ENCODE peak calls at places on chromosomes 12 and 14, in eight cellular contexts. L, O, E, Q, Z, J, T and W are unnamed samples.

GRCh38 chr14:21723431-21724045 is 49.9 kb upstream of the OR4E1 start:
- DNase-seq in O (peak; percentile 50), L (no peak), T (no peak), Z (peak; percentile 17), E (peak; percentile 81), J (peak; percentile 96), Q (no peak), W (no peak)

GRCh38 chr12:69639400-69640016 is 28.8 kb upstream of the LRRC10 start:
- DNase-seq in E (peak; percentile 84), T (peak; percentile 66), Q (no peak), J (peak; percentile 85), O (peak; percentile 71), Z (peak; percentile 66), L (peak; percentile 65), W (peak; percentile 74)

GRCh38 chr12:112061127-112061526 is 47.5 kb downstream of the NAA25 start:
- DNase-seq in O (no peak), E (no peak), Z (no peak), J (no peak), L (no peak), Q (no peak), T (no peak), W (no peak)

GRCh38 chr12:102435827-102436436 is 44.4 kb downstream of the IGF1 start:
- DNase-seq in O (no peak), E (no peak), T (no peak), Q (no peak), J (no peak), Z (no peak), L (no peak), W (no peak)

GRCh38 chr14:86574778-86575129 is 1044.8 kb downstream of the FLRT2 start:
- DNase-seq in J (no peak), O (no peak), T (no peak), L (no peak), Q (no peak), E (no peak), Z (no peak), W (no peak)

GRCh38 chr14:67166450-67166853 is 22.8 kb upstream of the GARIN2 start:
- DNase-seq in O (peak; percentile 49), J (peak; percentile 78), T (peak; percentile 60), L (peak; percentile 17), Q (no peak), Z (peak; percentile 32), E (peak; percentile 43), W (no peak)

GRCh38 chr14:95722525-95723190 is 8.7 kb upstream of the TCL1A start:
- DNase-seq in T (no peak), O (no peak), J (no peak), Q (no peak), L (no peak), E (no peak), Z (no peak), W (no peak)

GRCh38 chr14:20093442-20093841 is 17.1 kb upstream of the OR4K17 start:
- DNase-seq in O (no peak), E (no peak), Z (no peak), T (no peak), L (no peak), J (no peak), Q (no peak), W (no peak)

GRCh38 chr14:69376439-69376838 is 21.7 kb downstream of the ERH start:
- DNase-seq in O (no peak), E (no peak), Z (no peak), Q (no peak), L (no peak), T (no peak), J (no peak), W (no peak)

GRCh38 chr12:113112043-113112899 is 23.3 kb downstream of the RASAL1 start:
- DNase-seq in O (no peak), Z (no peak), J (no peak), E (no peak), L (no peak), T (no peak), Q (no peak), W (no peak)

GRCh38 chr14:44612002-44612401 is 104.9 kb upstream of the FSCB start:
- DNase-seq in E (no peak), J (no peak), Z (no peak), Q (no peak), T (no peak), L (no peak), O (no peak), W (no peak)

GRCh38 chr12:124916370-124917134 is 2.1 kb upstream of the UBC start:
- DNase-seq in O (peak; percentile 68), Q (peak; percentile 60), J (peak; percentile 46), Z (peak; percentile 84), L (peak; percentile 81), E (no peak), T (peak; percentile 88), W (no peak)

GRCh38 chr12:42483534-42483857 is 106.0 kb downstream of the PRICKLE1 start:
- DNase-seq in J (no peak), O (no peak), E (peak; percentile 66), T (peak; percentile 70), Z (peak; percentile 35), L (no peak), Q (no peak), W (peak; percentile 15)

GRCh38 chr12:111102062-111102735 is 181.8 kb upstream of the MYL2 start:
- DNase-seq in Z (no peak), J (no peak), L (no peak), O (peak; percentile 62), E (no peak), Q (no peak), T (no peak), W (no peak)

GRCh38 chr12:91483471-91483985 is 300.9 kb upstream of the DCN start:
- DNase-seq in Z (no peak), J (no peak), E (no peak), T (no peak), L (no peak), Q (no peak), O (no peak), W (no peak)

GRCh38 chr12:65876898-65877721 is 52.8 kb downstream of the HMGA2 start:
- DNase-seq in Q (no peak), J (peak; percentile 74), Z (no peak), T (peak; percentile 93), O (no peak), E (peak; percentile 51), L (no peak), W (peak; percentile 48)

GRCh38 chr12:128920468-128920867 is 67.2 kb downstream of the GLT1D1 start:
- DNase-seq in J (no peak), Z (no peak), T (no peak), O (no peak), Q (no peak), E (no peak), L (peak; percentile 5), W (no peak)

GRCh38 chr14:61940669-61941420 is 178.6 kb downstream of the SNAPC1 start:
- DNase-seq in Q (no peak), J (peak; percentile 43), O (no peak), L (peak; percentile 92), Z (no peak), T (no peak), E (no peak), W (no peak)
- H3K27ac ChIP-seq in Q (no peak overlapping the region), J (no peak overlapping the region), O (no peak overlapping the region), L (peak overlapping the region; percentile 98), Z (no peak overlapping the region), T (no peak overlapping the region), E (no peak overlapping the region), W (no peak overlapping the region)

GRCh38 chr12:67068204-67068731 is 200.9 kb upstream of the CAND1 start:
- DNase-seq in O (peak; percentile 5), Z (peak; percentile 13), Q (no peak), E (peak; percentile 45), T (no peak), J (peak; percentile 76), L (no peak), W (peak; percentile 39)

GRCh38 chr12:67070604-67071003 is 198.6 kb upstream of the CAND1 start:
- DNase-seq in Q (no peak), Z (no peak), L (no peak), O (no peak), T (no peak), E (no peak), J (no peak), W (no peak)

GRCh38 chr12:67069451-67070306 is 199.5 kb upstream of the CAND1 start:
- DNase-seq in Z (peak; percentile 35), T (no peak), E (peak; percentile 69), L (peak; percentile 60), Q (no peak), O (peak; percentile 55), J (peak; percentile 87), W (peak; percentile 52)

GRCh38 chr12:67068773-67069450 is 200.2 kb upstream of the CAND1 start:
- DNase-seq in Q (no peak), J (peak; percentile 74), T (peak; percentile 41), O (peak; percentile 48), Z (peak; percentile 64), E (peak; percentile 79), L (peak; percentile 63), W (peak; percentile 51)

GRCh38 chr12:67070307-67070600 is 198.9 kb upstream of the CAND1 start:
- DNase-seq in T (no peak), Z (no peak), E (no peak), Q (no peak), L (peak; percentile 35), O (no peak), J (no peak), W (no peak)
- H3K27ac ChIP-seq in T (no peak overlapping the region), Z (no peak overlapping the region), E (no peak overlapping the region), Q (peak overlapping the region; percentile 29), L (no peak overlapping the region), O (no peak overlapping the region), J (no peak overlapping the region), W (no peak overlapping the region)

GRCh38 chr12:130086248-130086647 is 76.0 kb upstream of the FZD10 start:
- DNase-seq in O (no peak), J (peak; percentile 3), T (no peak), L (no peak), Q (no peak), Z (no peak), E (no peak), W (no peak)

GRCh38 chr12:130083002-130083401 is 79.3 kb upstream of the FZD10 start:
- DNase-seq in O (no peak), E (no peak), Z (no peak), J (no peak), L (no peak), T (no peak), Q (no peak), W (no peak)

GRCh38 chr12:130081420-130081819 is 80.8 kb upstream of the FZD10 start:
- DNase-seq in E (no peak), L (no peak), Q (no peak), O (no peak), J (no peak), T (no peak), Z (no peak), W (no peak)

GRCh38 chr12:130084359-130084758 is 77.9 kb upstream of the FZD10 start:
- DNase-seq in J (no peak), Z (no peak), Q (no peak), O (no peak), L (no peak), T (no peak), E (no peak), W (no peak)

DNA sequence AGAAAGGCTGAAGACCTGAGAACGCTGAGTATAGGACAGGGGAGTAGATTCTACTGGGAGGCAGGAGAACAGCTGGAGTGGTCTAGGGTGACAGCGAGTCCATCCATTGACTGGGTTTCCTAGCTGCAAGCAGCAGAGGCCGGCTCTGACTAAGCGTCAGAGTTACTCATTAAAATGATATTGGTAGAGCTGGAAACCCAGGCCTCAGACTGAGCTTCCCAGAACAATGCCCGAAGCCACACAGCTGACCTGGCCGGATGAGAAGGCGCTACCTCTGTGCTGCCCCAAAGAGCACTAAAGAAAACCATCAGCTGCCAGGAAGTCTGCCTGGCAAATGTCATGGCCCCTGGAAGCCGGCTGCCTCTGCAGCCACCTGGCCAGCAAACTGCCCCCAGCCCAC is 78.5 kb upstream of the FZD10 start:
- DNase-seq in J (no peak), Q (no peak), L (no peak), O (no peak), E (no peak), T (no peak), Z (no peak), W (no peak)
- H3K27ac ChIP-seq in J (no peak overlapping the region), Q (no peak overlapping the region), L (no peak overlapping the region), O (no peak overlapping the region), E (no peak overlapping the region), T (no peak overlapping the region), Z (no peak overlapping the region), W (no peak overlapping the region)

GRCh38 chr14:54711812-54712211 is 144.9 kb downstream of the SAMD4A start:
- DNase-seq in T (no peak), O (no peak), Q (no peak), Z (no peak), J (no peak), E (peak; percentile 51), L (no peak), W (no peak)
- H3K27ac ChIP-seq in T (peak overlapping the region; percentile 32), O (no peak overlapping the region), Q (peak overlapping the region; percentile 67), Z (peak overlapping the region; percentile 56), J (no peak overlapping the region), E (peak overlapping the region; percentile 93), L (no peak overlapping the region), W (no peak overlapping the region)